ENCODE peak calls at places on chromosomes 6 and 20, in nine cellular contexts. E is BE2C; L is stimulated activated CD4-positive, alpha-beta T cell treated with anti-CD3 and anti-CD28 coated beads, Interleukin-4, amount 100 ng/mL, for 48 hours; U is right cardiac atrium; V is coronary artery; K is hepatic stellate cell; C is AG08395; M is GM20000; B is amniotic stem cell. I is an unnamed sample.

GRCh38 chr6:162708971-162709370 is 18.6 kb downstream of the PRKN start:
- DNase-seq in E (no peak), L (no peak), U (no peak), V (no peak), K (no peak), C (no peak), M (no peak), B (no peak), I (no peak)

GRCh38 chr20:46640044-46640443 is 11.2 kb downstream of the SLC13A3 start:
- DNase-seq in E (no peak), L (no peak), U (no peak), V (no peak), K (no peak), C (no peak), M (no peak), B (no peak), I (no peak)

GRCh38 chr6:134420638-134421181 is 102.8 kb upstream of the SGK1 start:
- DNase-seq in E (no peak), L (no peak), U (no peak), V (no peak), K (peak; percentile 50), C (peak; percentile 51), M (no peak), B (peak; percentile 31), I (no peak)

GRCh38 chr6:37830225-37830624 is 10.7 kb downstream of the ZFAND3 start:
- DNase-seq in E (no peak), L (no peak), U (no peak), V (no peak), K (no peak), C (no peak), M (peak; percentile 23), B (no peak), I (no peak)

GRCh38 chr6:56851541-56852248 is 103.2 kb upstream of the BEND6 start:
- DNase-seq in E (peak; percentile 67), L (peak; percentile 12), U (peak; percentile 58), V (no peak), K (peak; percentile 52), C (peak; percentile 84), M (peak; percentile 78), B (peak; percentile 85), I (peak; percentile 70)

GRCh38 chr20:47727170-47727880 is 58.0 kb downstream of the SULF2 start:
- DNase-seq in E (no peak), L (peak; percentile 61), U (peak; percentile 74), V (no peak), K (no peak), C (no peak), M (peak; percentile 75), B (no peak), I (no peak)

GRCh38 chr6:159217595-159218275 is 48.5 kb downstream of the FNDC1 start:
- DNase-seq in E (peak; percentile 50), L (peak; percentile 7), U (peak; percentile 50), V (no peak), K (peak; percentile 13), C (peak; percentile 58), M (peak; percentile 61), B (no peak), I (no peak)

GRCh38 chr6:15796130-15796766 is 133.4 kb upstream of the DTNBP1 start:
- DNase-seq in E (no peak), L (no peak), U (no peak), V (no peak), K (no peak), C (no peak), M (no peak), B (no peak), I (no peak)

I was measured in SJCRH30.